ENCODE peak calls at places on chromosomes 5 and 9, in four cellular contexts. R is IMR-90, I is mesenchymal stem cell, H is trophoblast cell. P is an unnamed sample.

GRCh38 chr9:108194154-108194553 is 661.6 kb downstream of the ACTL7B start:
- DNase-seq in I (no peak), H (no peak), R (no peak), P (no peak)

GRCh38 chr5:125277494-125278154 is 531.2 kb upstream of the ZNF608 start:
- DNase-seq in I (peak; percentile 67), R (peak; percentile 94), H (peak; percentile 63), P (no peak)

GRCh38 chr9:70405808-70406445 is 8.5 kb downstream of the KLF9 start:
- DNase-seq in R (no peak), I (peak; percentile 19), H (peak; percentile 47), P (no peak)

GRCh38 chr9:114016101-114016500 is 62.0 kb downstream of the AMBP start:
- DNase-seq in H (no peak), I (no peak), R (no peak), P (no peak)

GRCh38 chr9:86948153-86948929 is 1.0 kb upstream of the GAS1 start:
- DNase-seq in I (peak; percentile 72), R (peak; percentile 82), H (peak; percentile 86), P (peak; percentile 74)

GRCh38 chr5:20660588-20660987 is 672.6 kb upstream of the CDH18 start:
- DNase-seq in R (no peak), I (no peak), H (no peak), P (no peak)

GRCh38 chr5:175652741-175653663 is 4.9 kb upstream of the HRH2 start:
- DNase-seq in I (no peak), H (no peak), R (no peak), P (no peak)

GRCh38 chr5:81486711-81487110 is 92.8 kb upstream of the ACOT12 start:
- DNase-seq in R (no peak), I (no peak), H (no peak), P (no peak)

GRCh38 chr9:95181226-95181818 is 136.2 kb downstream of the FANCC start:
- DNase-seq in R (peak; percentile 9), I (peak; percentile 24), H (peak; percentile 60), P (no peak)

GRCh38 chr5:112146323-112146848 is 272.7 kb downstream of the EPB41L4A start:
- DNase-seq in H (peak; percentile 23), R (peak; percentile 93), I (peak; percentile 51), P (no peak)

DNA sequence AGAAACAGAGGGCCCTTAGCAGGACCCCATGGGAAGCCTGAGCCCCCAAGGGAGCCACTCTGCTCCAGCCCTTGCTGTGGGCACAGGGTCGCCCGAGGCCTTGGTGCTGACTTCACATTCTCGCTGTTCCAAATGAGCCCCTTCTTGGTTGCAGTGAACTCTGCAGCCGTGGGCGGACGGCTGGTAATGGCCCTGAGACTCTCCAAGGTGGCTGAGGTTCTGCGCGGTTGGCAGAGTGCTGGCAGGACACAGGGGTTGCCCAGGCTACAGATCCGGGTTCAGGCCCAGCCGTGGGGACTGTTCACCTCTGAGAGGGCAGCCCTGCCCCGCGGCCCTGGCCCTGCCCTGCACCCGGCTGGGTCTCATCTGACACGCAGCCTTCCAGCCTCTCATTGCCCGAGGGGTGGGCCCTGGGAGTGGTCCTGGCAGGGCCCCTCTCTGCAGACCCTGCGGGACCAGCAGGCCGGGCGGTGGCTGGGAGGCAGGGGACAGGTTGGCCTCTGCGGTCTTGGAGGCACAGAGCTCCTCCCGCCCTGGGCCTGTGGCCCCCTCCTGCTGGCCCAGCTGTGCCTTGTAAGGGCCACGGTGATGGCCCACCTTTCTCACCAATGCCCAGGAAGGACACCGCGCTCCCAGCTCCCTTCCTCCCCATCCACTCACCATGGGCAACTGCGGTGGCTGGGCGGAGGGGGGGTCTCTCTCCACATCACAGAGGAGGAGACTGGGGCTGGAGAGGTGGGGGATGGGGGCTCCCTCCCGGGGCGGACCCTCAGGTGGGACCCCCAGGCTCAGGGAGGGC is 51.6 kb downstream of the AHRR start:
- DNase-seq in R (no peak), H (no peak), I (peak; percentile 63), P (peak; percentile 46)
- H3K18ac ChIP-seq in R (peak overlapping the region; percentile 91), H (no peak overlapping the region), I (peak overlapping the region; percentile 97), P (peak overlapping the region; percentile 21)

DNA sequence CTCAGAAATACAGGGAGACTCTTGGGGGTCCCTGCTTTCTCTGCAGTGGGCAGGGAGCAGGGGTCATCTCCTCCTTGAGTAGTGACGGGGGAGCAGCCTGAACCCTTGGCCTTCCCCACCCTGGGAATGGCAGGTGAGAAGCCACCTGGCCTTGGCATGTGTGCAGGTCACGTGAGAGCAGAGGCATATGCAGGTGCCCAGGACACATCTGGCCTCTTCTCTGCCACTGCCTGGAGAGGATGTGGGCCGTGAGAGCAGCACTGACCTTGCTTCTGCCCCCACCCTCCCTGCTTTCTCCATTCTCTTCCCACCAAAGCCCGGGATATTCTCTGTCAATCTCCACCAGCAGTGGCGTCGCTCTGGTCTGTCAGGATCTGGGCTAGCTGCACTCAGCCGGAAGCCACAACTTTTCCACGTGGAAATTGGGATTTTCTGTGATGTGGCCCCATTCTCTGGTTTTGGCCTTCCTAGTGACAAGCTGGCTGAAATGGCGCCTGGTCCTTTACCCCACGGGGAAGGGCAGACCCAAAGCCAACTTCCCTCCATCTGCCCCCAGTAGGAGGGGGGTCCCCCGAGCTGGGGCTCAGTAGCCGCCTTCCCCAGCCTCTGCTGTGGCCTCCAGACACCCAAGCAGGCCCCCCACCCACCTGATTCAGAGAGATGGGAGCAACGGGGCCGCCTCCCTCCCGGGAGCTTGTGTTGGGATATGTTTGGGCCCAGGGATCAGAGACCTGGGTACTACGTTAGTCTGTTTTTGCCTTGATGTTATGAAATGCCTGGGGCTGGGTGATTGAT is 70.4 kb upstream of the FCN1 start:
- DNase-seq in I (no peak), R (no peak), H (no peak), P (no peak)
- H3K18ac ChIP-seq in I (no peak overlapping the region), R (no peak overlapping the region), H (no peak overlapping the region), P (no peak overlapping the region)

GRCh38 chr5:172455087-172455381 is 709 bp upstream of the SH3PXD2B start:
- DNase-seq in I (no peak), R (no peak), H (peak; percentile 17), P (no peak)

GRCh38 chr5:172453986-172454354 is 355 bp downstream of the SH3PXD2B start:
- DNase-seq in I (peak; percentile 68), H (no peak), R (no peak), P (peak; percentile 61)

GRCh38 chr5:172454355-172455086 is at the start of gene SH3PXD2B:
- DNase-seq in I (peak; percentile 56), R (no peak), H (peak; percentile 75), P (peak; percentile 85)

GRCh38 chr5:172455511-172456061 is 1.3 kb upstream of the SH3PXD2B start:
- DNase-seq in H (peak; percentile 31), R (peak; percentile 70), I (peak; percentile 50), P (peak; percentile 67)

DNA sequence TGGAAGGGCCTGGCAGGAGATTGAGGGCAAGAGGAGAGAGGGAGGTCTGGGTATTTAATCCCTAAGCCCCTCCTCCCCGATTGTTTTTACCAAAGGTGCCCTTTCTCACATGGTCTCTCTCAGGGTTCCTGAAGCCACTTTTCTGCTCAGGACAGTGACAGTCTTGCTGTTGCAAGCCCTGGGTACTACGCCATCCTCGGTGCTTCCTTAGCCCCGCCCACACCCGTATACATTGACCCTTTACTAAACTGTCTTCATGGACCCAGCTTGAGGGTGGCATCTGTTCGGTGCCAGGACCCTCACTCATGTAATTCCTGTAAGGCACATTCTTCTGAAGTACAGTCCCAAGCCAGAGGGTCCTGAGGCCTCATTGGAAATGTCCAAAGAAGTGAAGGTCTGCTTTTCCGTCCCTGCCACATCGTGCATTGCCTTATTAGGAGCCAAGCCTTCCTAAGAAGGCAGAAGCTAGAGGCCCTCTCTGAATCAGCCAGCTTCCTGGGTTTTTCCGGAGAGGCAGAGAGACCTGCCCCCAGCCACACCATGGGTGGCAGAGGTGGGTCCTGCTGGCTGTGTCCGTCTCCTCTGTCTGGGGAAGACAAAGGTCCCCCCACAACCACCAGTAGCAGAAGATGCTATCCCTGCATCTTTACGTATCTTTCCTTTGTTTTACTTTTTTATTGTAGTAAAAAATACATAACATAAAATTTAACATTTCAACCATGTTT is 1.9 kb upstream of the SH3PXD2B start:
- DNase-seq in I (peak; percentile 17), R (no peak), H (no peak), P (no peak)
- H3K18ac ChIP-seq in I (peak overlapping the region; percentile 35), R (no peak overlapping the region), H (no peak overlapping the region), P (no peak overlapping the region)

DNA sequence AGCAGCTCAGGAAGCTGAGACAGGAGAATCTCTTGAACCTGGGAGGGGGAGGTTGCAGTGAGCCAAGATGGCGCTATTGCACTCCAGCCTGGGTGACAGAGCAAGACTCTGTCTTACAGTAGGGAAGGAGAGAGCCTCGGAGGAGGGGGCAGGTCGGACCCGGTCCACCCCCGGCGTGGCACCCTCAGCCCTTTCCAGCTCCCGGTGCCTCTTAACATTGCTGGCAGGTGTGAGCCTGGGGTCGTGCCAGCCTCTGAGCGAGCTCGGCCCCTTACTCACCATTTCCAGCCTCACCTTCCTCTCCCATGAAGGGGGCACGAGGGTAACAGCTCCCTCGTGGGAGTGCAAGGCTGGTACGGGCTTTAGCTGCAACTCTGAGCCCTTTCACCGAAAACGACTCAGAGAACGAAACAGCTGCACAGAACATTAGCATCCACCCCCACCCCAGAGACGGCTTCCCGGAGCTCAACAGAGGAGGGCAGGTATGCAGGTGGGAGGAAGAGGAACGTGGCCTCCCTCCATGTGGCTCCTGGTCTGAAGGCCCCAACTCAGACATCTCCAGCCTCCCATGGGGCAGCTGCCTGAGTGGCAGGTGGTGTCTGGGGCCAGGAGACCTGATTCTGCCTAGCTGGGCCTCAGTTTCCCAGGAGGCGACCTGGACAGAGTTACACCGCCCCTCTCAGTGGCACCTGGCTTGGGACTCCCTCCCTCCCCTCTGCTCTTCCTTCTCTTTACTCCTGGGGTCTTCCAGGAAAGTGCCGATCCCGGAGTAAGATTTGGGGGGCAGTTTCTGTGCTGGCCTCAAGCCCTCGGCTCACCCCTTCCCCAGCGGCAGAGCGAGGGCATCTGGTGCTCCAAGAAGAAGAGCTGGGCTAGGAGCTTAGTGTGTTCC is 28.5 kb upstream of the ABO start:
- DNase-seq in H (no peak), R (no peak), I (no peak), P (no peak)
- H3K18ac ChIP-seq in H (no peak overlapping the region), R (no peak overlapping the region), I (no peak overlapping the region), P (no peak overlapping the region)

DNA sequence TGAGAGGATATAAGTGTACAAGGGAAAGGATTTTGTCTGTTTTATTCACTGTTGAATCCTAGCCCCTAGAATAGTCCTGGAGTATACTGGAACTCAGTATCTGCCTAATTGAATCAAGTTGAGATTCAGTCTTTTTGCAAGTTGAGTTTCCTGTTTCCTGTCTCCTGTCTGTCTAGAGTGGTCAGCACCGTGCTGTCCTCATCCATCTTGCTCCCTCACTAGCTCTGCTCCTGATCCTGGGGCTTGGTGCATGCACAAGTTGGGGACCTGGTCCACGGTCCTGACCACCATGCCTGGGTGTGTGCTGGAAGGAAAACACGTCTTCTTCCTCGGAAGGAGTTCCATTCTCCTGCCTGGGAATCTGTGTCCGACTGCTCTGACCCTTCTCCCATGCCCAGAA is 3.2 kb downstream of the IL5 start:
- DNase-seq in I (no peak), R (no peak), H (no peak), P (no peak)
- H3K18ac ChIP-seq in I (no peak overlapping the region), R (no peak overlapping the region), H (no peak overlapping the region), P (no peak overlapping the region)

GRCh38 chr5:1851290-1851934 is 31.3 kb downstream of the IRX4 start:
- DNase-seq in R (no peak), I (no peak), H (no peak), P (peak; percentile 64)
- H3K18ac ChIP-seq in R (no peak overlapping the region), I (no peak overlapping the region), H (no peak overlapping the region), P (no peak overlapping the region)

DNA sequence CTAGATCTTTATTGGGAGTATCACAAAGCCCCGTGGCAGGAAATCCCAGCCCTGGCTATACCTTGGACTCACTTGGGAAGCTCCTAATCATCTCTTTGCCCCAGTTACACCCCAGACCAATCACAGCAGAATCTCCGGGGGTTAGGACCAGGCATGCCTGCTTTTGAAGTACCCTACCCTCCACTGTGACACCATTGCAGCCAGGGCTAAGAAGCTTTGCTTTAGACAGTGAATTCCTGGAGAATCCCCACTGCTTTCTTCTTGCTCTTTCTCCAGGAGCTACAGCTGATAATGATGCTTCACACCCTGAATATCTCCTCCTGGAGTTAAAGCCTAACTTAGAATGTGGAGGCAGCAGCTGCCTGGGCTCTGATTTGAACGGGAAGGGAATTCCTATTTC is 20.0 kb upstream of the COL15A1 start:
- DNase-seq in R (no peak), H (no peak), I (no peak), P (no peak)
- H3K18ac ChIP-seq in R (peak overlapping the region; percentile 81), H (no peak overlapping the region), I (no peak overlapping the region), P (no peak overlapping the region)